ENCODE peak calls at places on chromosomes 7 and 10, in four cellular contexts. One of them, this sample, is unnamed.

GRCh38 chr7:118734541-118734940 is 510.0 kb downstream of the ANKRD7 start:
- DNase-seq in hepatocyte: no peak
- DNase-seq in CD4-positive, alpha-beta memory T cell: no peak
- DNase-seq in spleen: no peak
- DNase-seq in this sample: peak; percentile 58

GRCh38 chr10:62059424-62059913 is 158.0 kb downstream of the ARID5B start:
- DNase-seq in hepatocyte: no peak
- DNase-seq in CD4-positive, alpha-beta memory T cell: no peak
- DNase-seq in spleen: no peak
- DNase-seq in this sample: no peak

GRCh38 chr10:89164080-89164479 is 43.0 kb downstream of the CH25H start:
- DNase-seq in hepatocyte: no peak
- DNase-seq in CD4-positive, alpha-beta memory T cell: no peak
- DNase-seq in spleen: no peak
- DNase-seq in this sample: no peak

GRCh38 chr10:48897438-48897790 is 42.2 kb downstream of the LRRC18 start:
- DNase-seq in hepatocyte: no peak
- DNase-seq in CD4-positive, alpha-beta memory T cell: no peak
- DNase-seq in spleen: no peak
- DNase-seq in this sample: no peak

GRCh38 chr10:32412499-32412853 is 33.5 kb upstream of the CCDC7 start:
- DNase-seq in hepatocyte: no peak
- DNase-seq in CD4-positive, alpha-beta memory T cell: no peak
- DNase-seq in spleen: no peak
- DNase-seq in this sample: no peak

GRCh38 chr7:23306936-23307521 is 7.9 kb downstream of the MALSU1 start:
- DNase-seq in hepatocyte: no peak
- DNase-seq in CD4-positive, alpha-beta memory T cell: no peak
- DNase-seq in spleen: no peak
- DNase-seq in this sample: no peak

GRCh38 chr10:83332695-83333094 is 806.6 kb upstream of the GHITM start:
- DNase-seq in hepatocyte: no peak
- DNase-seq in CD4-positive, alpha-beta memory T cell: no peak
- DNase-seq in spleen: no peak
- DNase-seq in this sample: no peak

GRCh38 chr10:101716891-101717659 is 22.1 kb upstream of the FBXW4 start:
- DNase-seq in hepatocyte: no peak
- DNase-seq in CD4-positive, alpha-beta memory T cell: no peak
- DNase-seq in spleen: no peak
- DNase-seq in this sample: no peak

GRCh38 chr10:17088118-17088806 is 41.3 kb downstream of the CUBN start:
- DNase-seq in hepatocyte: no peak
- DNase-seq in CD4-positive, alpha-beta memory T cell: no peak
- DNase-seq in spleen: no peak
- DNase-seq in this sample: no peak

GRCh38 chr7:4204530-4205165 is 477.4 kb upstream of the FOXK1 start:
- DNase-seq in hepatocyte: peak; percentile 31
- DNase-seq in CD4-positive, alpha-beta memory T cell: no peak
- DNase-seq in spleen: peak; percentile 60
- DNase-seq in this sample: peak; percentile 62

GRCh38 chr10:52571018-52571417 is 201.6 kb downstream of the MBL2 start:
- DNase-seq in hepatocyte: no peak
- DNase-seq in CD4-positive, alpha-beta memory T cell: no peak
- DNase-seq in spleen: no peak
- DNase-seq in this sample: no peak

GRCh38 chr7:3217166-3217565 is 83.9 kb upstream of the SDK1 start:
- DNase-seq in hepatocyte: peak; percentile 38
- DNase-seq in CD4-positive, alpha-beta memory T cell: no peak
- DNase-seq in spleen: no peak
- DNase-seq in this sample: peak; percentile 53

GRCh38 chr7:17305387-17306171 is 7.1 kb downstream of the AHR start:
- DNase-seq in hepatocyte: no peak
- DNase-seq in CD4-positive, alpha-beta memory T cell: no peak
- DNase-seq in spleen: no peak
- DNase-seq in this sample: no peak

GRCh38 chr10:27479016-27479415 is 25.1 kb upstream of the RAB18 start:
- DNase-seq in hepatocyte: no peak
- DNase-seq in CD4-positive, alpha-beta memory T cell: no peak
- DNase-seq in spleen: no peak
- DNase-seq in this sample: no peak

GRCh38 chr7:77425151-77426051 is 9.3 kb upstream of the GSAP start:
- DNase-seq in hepatocyte: no peak
- DNase-seq in CD4-positive, alpha-beta memory T cell: no peak
- DNase-seq in spleen: no peak
- DNase-seq in this sample: peak; percentile 82

GRCh38 chr10:79446451-79447020 is 1.1 kb upstream of the ZCCHC24 start:
- DNase-seq in hepatocyte: peak; percentile 80
- DNase-seq in CD4-positive, alpha-beta memory T cell: peak; percentile 6
- DNase-seq in spleen: peak; percentile 92
- DNase-seq in this sample: peak; percentile 89

This sample was measured in islet precursor cell.